ENCODE peak calls at places on chromosome 1, in nine cellular contexts. Q, P, Y, M, J, W, X, L and F are unnamed samples.

GRCh38 chr1:214018605-214019268 is 31.0 kb downstream of the PROX1 start:
- DNase-seq in W (no peak), M (no peak), Y (no peak), Q (no peak), P (no peak), L (no peak), J (no peak), X (peak), F (no peak)

GRCh38 chr1:239676522-239677273 is 290.3 kb downstream of the CHRM3 start:
- DNase-seq in W (no peak), M (no peak), L (no peak), P (no peak), Y (no peak), X (no peak), Q (no peak), J (no peak), F (no peak)

GRCh38 chr1:67700692-67701410 is 15.8 kb downstream of the GADD45A start:
- DNase-seq in P (no peak), Q (peak), J (no peak), M (peak), X (no peak), L (peak), Y (no peak), W (no peak), F (no peak)

GRCh38 chr1:36583080-36583479 is 100.4 kb upstream of the CSF3R start:
- DNase-seq in M (no peak), L (no peak), P (no peak), J (no peak), Y (no peak), Q (no peak), W (no peak), X (no peak), F (no peak)

GRCh38 chr1:78649628-78650027 is at the start of gene IFI44:
- DNase-seq in Y (no peak), J (peak), W (peak), P (peak), M (peak), Q (peak), L (peak), X (peak), F (peak)

GRCh38 chr1:163174524-163175437 is 27.9 kb downstream of the RGS5 start:
- DNase-seq in X (peak), L (peak), P (peak), W (no peak), M (peak), Q (peak), J (peak), Y (no peak), F (peak)

GRCh38 chr1:18918417-18918816 is 16.1 kb upstream of the ALDH4A1 start:
- DNase-seq in X (no peak), P (no peak), M (no peak), L (no peak), Q (no peak), Y (no peak), J (no peak), W (no peak), F (no peak)

GRCh38 chr1:39406533-39407478 is 84.6 kb upstream of the BMP8A start:
- DNase-seq in W (no peak), M (peak), J (no peak), Q (peak), X (peak), L (no peak), Y (no peak), P (peak), F (no peak)

GRCh38 chr1:30885580-30886513 is 22.7 kb downstream of the SDC3 start:
- DNase-seq in X (no peak), P (no peak), L (no peak), Y (no peak), M (no peak), J (no peak), Q (no peak), W (no peak), F (no peak)

GRCh38 chr1:22750671-22751016 is 40.0 kb downstream of the EPHB2 start:
- DNase-seq in Y (no peak), J (no peak), W (no peak), M (no peak), Q (no peak), P (no peak), L (no peak), X (no peak), F (no peak)

GRCh38 chr1:162666006-162666645 is 33.9 kb downstream of the DDR2 start:
- DNase-seq in Q (peak), M (no peak), W (no peak), J (no peak), L (no peak), Y (no peak), P (no peak), X (no peak), F (no peak)

GRCh38 chr1:61491497-61491896 is 233.4 kb downstream of the TM2D1 start:
- DNase-seq in X (no peak), L (no peak), J (no peak), M (peak), W (no peak), P (peak), Y (no peak), Q (peak), F (no peak)

GRCh38 chr1:191699343-191699742 is 458.9 kb upstream of the RGS18 start:
- DNase-seq in L (no peak), M (no peak), Y (no peak), P (no peak), W (no peak), Q (no peak), X (no peak), J (no peak), F (no peak)

GRCh38 chr1:23953020-23953419 is 6.6 kb upstream of the PNRC2 start:
- DNase-seq in W (no peak), L (no peak), Q (no peak), X (no peak), M (no peak), Y (no peak), J (no peak), P (no peak), F (no peak)

GRCh38 chr1:163027610-163028009 is 41.6 kb upstream of the RGS4 start:
- DNase-seq in Y (no peak), W (no peak), X (no peak), Q (no peak), J (no peak), M (no peak), P (no peak), L (no peak), F (no peak)

GRCh38 chr1:30378023-30378596 is 345.3 kb downstream of the MATN1 start:
- DNase-seq in Y (no peak), L (no peak), M (no peak), Q (no peak), W (no peak), P (no peak), J (no peak), X (no peak), F (no peak)

GRCh38 chr1:206863266-206863665 is 2.2 kb upstream of the IL20 start:
- DNase-seq in J (no peak), X (no peak), L (no peak), P (no peak), W (no peak), M (no peak), Y (no peak), Q (no peak), F (no peak)

GRCh38 chr1:36876990-36877389 is 157.3 kb downstream of the GRIK3 start:
- DNase-seq in M (no peak), X (no peak), Q (no peak), Y (no peak), P (no peak), J (no peak), L (no peak), W (no peak), F (no peak)

GRCh38 chr1:5770981-5771765 is 221.1 kb downstream of the NPHP4 start:
- DNase-seq in M (peak), J (no peak), L (no peak), X (no peak), Q (no peak), P (no peak), Y (no peak), W (no peak), F (no peak)

GRCh38 chr1:19514391-19514831 is 29.1 kb upstream of the CAPZB start:
- DNase-seq in X (no peak), W (no peak), M (peak), J (peak), Y (no peak), L (no peak), Q (peak), P (peak), F (peak)